ENCODE peak calls at places on chromosomes 12 and 14, in six cellular contexts. Q is fibroblast of pulmonary artery, C is aorta, Y is cardiac fibroblast, M is AG04450, K is HCT116. U is an unnamed sample.

GRCh38 chr12:56632701-56633464 is 2.8 kb upstream of the BAZ2A start:
- DNase-seq in Q (no peak), C (no peak), Y (peak), M (no peak), K (no peak), U (peak)

GRCh38 chr12:10498042-10498441 is 7.6 kb upstream of the EIF2S3B start:
- DNase-seq in Q (no peak), C (no peak), Y (no peak), M (no peak), K (no peak), U (no peak)

GRCh38 chr12:3882896-3883564 is 9.8 kb upstream of the PARP11 start:
- DNase-seq in Q (peak), C (no peak), Y (peak), M (no peak), K (peak), U (peak)

GRCh38 chr12:25553083-25553482 is at the start of gene LMNTD1:
- DNase-seq in Q (peak), C (no peak), Y (peak), M (no peak), K (no peak), U (peak)

GRCh38 chr12:19306366-19306765 is 132.9 kb upstream of the AEBP2 start:
- DNase-seq in Q (no peak), C (no peak), Y (no peak), M (no peak), K (no peak), U (no peak)

GRCh38 chr12:12267801-12268200 is 957 bp upstream of the LRP6 start:
- DNase-seq in Q (no peak), C (no peak), Y (no peak), M (no peak), K (no peak), U (no peak)

GRCh38 chr12:131101703-131102492 is 148.2 kb downstream of the ADGRD1 start:
- DNase-seq in Q (no peak), C (no peak), Y (no peak), M (no peak), K (no peak), U (peak)

GRCh38 chr12:123282111-123282510 is 10.5 kb upstream of the CDK2AP1 start:
- DNase-seq in Q (no peak), C (no peak), Y (no peak), M (no peak), K (no peak), U (no peak)

GRCh38 chr14:21095430-21096205 is 2.8 kb downstream of the ZNF219 start:
- DNase-seq in Q (peak), C (no peak), Y (no peak), M (no peak), K (no peak), U (peak)

GRCh38 chr12:27595231-27595642 is 71.2 kb downstream of the PPFIBP1 start:
- DNase-seq in Q (peak), C (no peak), Y (peak), M (peak), K (no peak), U (peak)

GRCh38 chr14:29853272-29853671 is 74.4 kb downstream of the PRKD1 start:
- DNase-seq in Q (no peak), C (no peak), Y (no peak), M (no peak), K (no peak), U (no peak)

GRCh38 chr14:100575266-100575995 is 11.8 kb downstream of the BEGAIN start:
- DNase-seq in Q (no peak), C (peak), Y (no peak), M (no peak), K (no peak), U (no peak)

GRCh38 chr14:88986146-88986841 is 161.8 kb downstream of the TTC8 start:
- DNase-seq in Q (peak), C (no peak), Y (peak), M (peak), K (peak), U (no peak)

GRCh38 chr14:34676516-34677211 is 37.7 kb downstream of the CFL2 start:
- DNase-seq in Q (no peak), C (no peak), Y (no peak), M (no peak), K (no peak), U (no peak)

GRCh38 chr12:8035440-8036010 is 3.0 kb downstream of the FOXJ2 start:
- DNase-seq in Q (no peak), C (peak), Y (no peak), M (no peak), K (no peak), U (no peak)

GRCh38 chr12:124005736-124006581 is 32.9 kb downstream of the ZNF664 start:
- DNase-seq in Q (no peak), C (no peak), Y (no peak), M (no peak), K (no peak), U (no peak)

GRCh38 chr14:51188566-51189185 is 51.4 kb upstream of the TMX1 start:
- DNase-seq in Q (peak), C (no peak), Y (peak), M (no peak), K (no peak), U (no peak)

GRCh38 chr12:98513379-98514318 is 1.7 kb upstream of the TMPO start:
- DNase-seq in Q (no peak), C (no peak), Y (no peak), M (no peak), K (no peak), U (peak)

GRCh38 chr14:102645746-102646440 is 53.4 kb downstream of the RCOR1 start:
- DNase-seq in Q (peak), C (no peak), Y (peak), M (no peak), K (no peak), U (no peak)

GRCh38 chr12:58450868-58451482 is 469.3 kb downstream of the LRIG3 start:
- DNase-seq in Q (no peak), C (no peak), Y (no peak), M (no peak), K (no peak), U (no peak)

GRCh38 chr12:111643428-111643826 is 42.3 kb downstream of the BRAP start:
- DNase-seq in Q (peak), C (no peak), Y (peak), M (peak), K (no peak), U (peak)

GRCh38 chr12:57783466-57783801 is 847 bp downstream of the TSFM start:
- DNase-seq in Q (no peak), C (no peak), Y (no peak), M (no peak), K (no peak), U (no peak)

GRCh38 chr14:50785506-50786063 is 45.4 kb downstream of the NIN start:
- DNase-seq in Q (no peak), C (no peak), Y (no peak), M (no peak), K (no peak), U (no peak)

GRCh38 chr14:99654235-99655000 is 9.5 kb downstream of the HHIPL1 start:
- DNase-seq in Q (peak), C (no peak), Y (peak), M (peak), K (no peak), U (peak)

GRCh38 chr14:96324219-96324618 is 38.9 kb downstream of the ATG2B start:
- DNase-seq in Q (no peak), C (no peak), Y (no peak), M (no peak), K (no peak), U (no peak)

GRCh38 chr14:96316087-96316486 is 47.1 kb downstream of the ATG2B start:
- DNase-seq in Q (no peak), C (no peak), Y (no peak), M (no peak), K (no peak), U (no peak)

GRCh38 chr14:96318836-96319235 is 44.3 kb downstream of the ATG2B start:
- DNase-seq in Q (no peak), C (no peak), Y (no peak), M (no peak), K (no peak), U (no peak)

GRCh38 chr14:96320605-96321004 is 42.5 kb downstream of the ATG2B start:
- DNase-seq in Q (no peak), C (no peak), Y (no peak), M (no peak), K (no peak), U (no peak)
- H3K4me3 ChIP-seq in Q (no peak), C (no peak), Y (no peak), M (no peak), K (no peak), U (no peak)

GRCh38 chr12:51915951-51916350 is 8.6 kb downstream of the ACVRL1 start:
- DNase-seq in Q (no peak), C (peak), Y (no peak), M (no peak), K (no peak), U (no peak)
- H3K4me3 ChIP-seq in Q (no peak), C (no peak), Y (no peak), M (no peak), K (no peak), U (no peak)

GRCh38 chr12:108629824-108630476 is 3.7 kb downstream of the SELPLG start:
- DNase-seq in Q (peak), C (peak), Y (peak), M (no peak), K (no peak), U (peak)
- H3K4me3 ChIP-seq in Q (no peak), C (no peak), Y (no peak), M (no peak), K (no peak), U (no peak)

DNA sequence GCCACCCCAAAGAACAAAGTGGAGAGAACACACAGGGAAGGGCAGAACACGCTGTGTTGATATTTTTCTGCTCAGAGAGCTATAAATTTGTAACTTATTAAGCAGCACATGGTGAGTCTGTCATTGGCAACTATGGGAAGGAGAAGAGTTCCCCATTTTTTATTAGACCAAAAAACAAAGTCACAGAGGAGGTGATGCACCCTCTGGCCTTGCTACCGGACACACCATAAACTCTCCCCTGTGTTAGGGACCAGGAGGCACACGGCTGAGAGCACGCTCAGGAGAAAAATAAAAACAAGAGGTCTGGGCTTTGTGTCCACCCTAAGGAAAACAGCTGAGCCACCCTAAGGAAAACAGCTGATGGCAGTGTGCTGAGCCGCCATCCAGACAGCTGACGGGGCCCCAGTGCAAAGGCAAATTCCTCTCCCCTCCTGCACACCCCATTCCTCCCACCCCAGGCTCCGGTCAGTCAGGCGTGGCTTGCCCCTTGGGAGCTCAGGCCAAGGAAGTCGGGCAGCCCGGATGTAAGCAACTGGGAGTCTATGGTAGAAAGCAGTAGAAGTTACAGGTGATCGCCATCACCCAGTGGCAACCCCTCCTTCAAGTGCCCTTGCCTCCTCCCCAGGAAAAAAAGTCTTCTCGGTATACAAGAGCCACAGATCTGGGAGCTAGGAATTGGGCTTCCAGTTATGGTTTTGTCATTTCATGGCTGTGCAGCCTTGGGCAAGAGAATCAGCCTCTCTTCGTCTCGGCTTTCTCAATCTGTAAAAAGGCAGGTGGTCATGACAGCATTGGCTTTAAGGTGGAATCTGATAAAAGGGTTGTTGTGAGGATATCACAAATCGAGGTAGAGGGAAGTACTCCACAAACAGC is 2.4 kb downstream of the PXN start:
- DNase-seq in Q (peak), C (peak), Y (peak), M (no peak), K (no peak), U (no peak)
- H3K4me3 ChIP-seq in Q (peak), C (peak), Y (peak), M (peak), K (peak), U (peak)